ENCODE peak calls at places on chromosome 11, in four cellular contexts. A is A549, B is K562, U is HepG2. V is an unnamed sample.

GRCh38 chr11:122600290-122600689 is 55.2 kb upstream of the UBASH3B start:
- DNase-seq in A (no peak), B (no peak), U (no peak), V (no peak)

GRCh38 chr11:122755409-122755808 is 82.9 kb upstream of the CRTAM start:
- DNase-seq in A (no peak), B (peak; percentile 70), U (no peak), V (no peak)

GRCh38 chr11:47514825-47515647 is 37.9 kb downstream of the CELF1 start:
- DNase-seq in A (peak; percentile 26), B (peak; percentile 40), U (no peak), V (peak; percentile 95)

GRCh38 chr11:10537587-10537986 is 3.4 kb downstream of the RNF141 start:
- DNase-seq in A (no peak), B (no peak), U (no peak), V (no peak)

GRCh38 chr11:76241243-76242000 is 35.1 kb upstream of the WNT11 start:
- DNase-seq in A (no peak), B (no peak), U (no peak), V (no peak)

GRCh38 chr11:1694064-1694845 is 2.7 kb upstream of the KRTAP5-6 start:
- DNase-seq in A (peak; percentile 80), B (peak; percentile 95), U (peak; percentile 53), V (peak; percentile 61)

GRCh38 chr11:28400236-28401100 is 292.3 kb downstream of the METTL15 start:
- DNase-seq in A (peak; percentile 4), B (no peak), U (peak; percentile 3), V (peak; percentile 87)

GRCh38 chr11:48384670-48385069 is 18.4 kb upstream of the OR4C5 start:
- DNase-seq in A (peak; percentile 12), B (peak; percentile 10), U (no peak), V (no peak)

GRCh38 chr11:114621950-114622809 is 26.6 kb upstream of the NXPE4 start:
- DNase-seq in A (no peak), B (no peak), U (no peak), V (no peak)

GRCh38 chr11:71563401-71563800 is 2.0 kb upstream of the KRTAP5-10 start:
- DNase-seq in A (peak; percentile 68), B (peak; percentile 52), U (peak; percentile 58), V (peak; percentile 62)

GRCh38 chr11:134385774-134386565 is 26.1 kb downstream of the B3GAT1 start:
- DNase-seq in A (no peak), B (no peak), U (no peak), V (no peak)

DNA sequence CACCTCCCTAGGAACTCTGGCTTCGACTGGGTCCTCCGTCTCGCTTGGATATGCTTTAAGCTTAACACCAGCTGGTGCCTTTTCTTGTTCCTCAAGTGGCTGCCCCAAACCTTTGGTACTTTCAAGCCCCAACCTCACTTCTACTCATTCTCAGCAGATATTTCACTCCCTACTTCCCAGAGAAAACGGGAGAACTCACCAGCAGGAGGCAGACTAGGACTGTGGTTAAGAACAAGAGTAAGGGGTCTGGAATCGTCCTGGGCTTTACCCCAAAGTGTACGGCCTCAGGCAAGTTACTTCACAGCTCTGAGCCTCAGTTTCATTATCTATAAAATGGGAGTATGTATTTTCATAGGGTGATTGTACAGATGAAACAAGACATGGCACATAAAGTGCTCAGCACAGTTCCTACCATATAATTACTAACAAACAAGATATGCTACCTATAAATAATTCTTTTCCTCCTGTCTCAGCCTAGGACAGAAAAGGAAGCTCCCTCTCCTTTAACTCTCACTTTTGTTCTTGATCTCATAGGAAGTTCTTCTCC is 37.8 kb downstream of the PAMR1 start:
- DNase-seq in A (peak; percentile 48), B (peak; percentile 34), U (peak; percentile 7), V (peak; percentile 82)
- TF ChIP-seq CTCF in A (peak; percentile 60), B (peak; percentile 60), U (peak; percentile 54), V (peak; percentile 62)

GRCh38 chr11:86515297-86516094 is 140.8 kb downstream of the CCDC81 start:
- DNase-seq in A (no peak), B (no peak), U (no peak), V (peak; percentile 91)
- TF ChIP-seq MAZ in A (no peak), B (no peak), U (no peak), V (no peak)

GRCh38 chr11:24513837-24514594 is 17.2 kb downstream of the LUZP2 start:
- DNase-seq in A (no peak), B (no peak), U (no peak), V (no peak)

GRCh38 chr11:24511518-24511917 is 14.7 kb downstream of the LUZP2 start:
- DNase-seq in A (no peak), B (no peak), U (no peak), V (no peak)

DNA sequence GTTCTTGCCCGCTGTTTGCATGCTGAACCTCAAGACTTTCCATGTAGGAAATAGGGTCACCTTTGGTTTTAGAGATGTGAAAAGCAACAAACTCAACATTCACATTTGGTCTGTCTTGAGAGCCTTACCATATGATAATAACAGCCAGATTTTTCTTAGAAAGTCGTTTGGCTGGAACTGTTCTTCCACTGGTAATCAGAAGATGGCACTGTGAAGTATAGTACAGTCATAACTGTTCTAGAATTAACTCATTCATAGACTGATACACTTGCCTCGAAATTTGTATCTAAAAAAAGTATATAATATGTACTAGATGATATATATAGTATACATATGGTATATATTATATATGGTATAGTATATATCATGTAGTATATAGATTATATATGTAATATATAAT is 12.3 kb downstream of the LUZP2 start:
- DNase-seq in A (no peak), B (no peak), U (no peak), V (peak; percentile 41)
- TF ChIP-seq CTCF in A (no peak), B (no peak), U (no peak), V (peak; percentile 57)

GRCh38 chr11:61797263-61797944 is 4.7 kb downstream of the FEN1 start:
- DNase-seq in A (peak; percentile 84), B (no peak), U (peak; percentile 78), V (peak; percentile 88)
- TF ChIP-seq MAZ in A (no peak), B (no peak), U (no peak), V (no peak)

GRCh38 chr11:63769044-63769718 is 606 bp upstream of the ZFTA start:
- DNase-seq in A (no peak), B (peak; percentile 87), U (no peak), V (no peak)

GRCh38 chr11:63769719-63770443 is 1.3 kb upstream of the ZFTA start:
- DNase-seq in A (no peak), B (no peak), U (no peak), V (no peak)

GRCh38 chr11:63766501-63767270 is 1.9 kb downstream of the ZFTA start:
- DNase-seq in A (no peak), B (peak; percentile 36), U (peak; percentile 47), V (no peak)

GRCh38 chr11:63767415-63768231 is 952 bp downstream of the ZFTA start:
- DNase-seq in A (peak; percentile 57), B (peak; percentile 80), U (peak; percentile 49), V (peak; percentile 74)

DNA sequence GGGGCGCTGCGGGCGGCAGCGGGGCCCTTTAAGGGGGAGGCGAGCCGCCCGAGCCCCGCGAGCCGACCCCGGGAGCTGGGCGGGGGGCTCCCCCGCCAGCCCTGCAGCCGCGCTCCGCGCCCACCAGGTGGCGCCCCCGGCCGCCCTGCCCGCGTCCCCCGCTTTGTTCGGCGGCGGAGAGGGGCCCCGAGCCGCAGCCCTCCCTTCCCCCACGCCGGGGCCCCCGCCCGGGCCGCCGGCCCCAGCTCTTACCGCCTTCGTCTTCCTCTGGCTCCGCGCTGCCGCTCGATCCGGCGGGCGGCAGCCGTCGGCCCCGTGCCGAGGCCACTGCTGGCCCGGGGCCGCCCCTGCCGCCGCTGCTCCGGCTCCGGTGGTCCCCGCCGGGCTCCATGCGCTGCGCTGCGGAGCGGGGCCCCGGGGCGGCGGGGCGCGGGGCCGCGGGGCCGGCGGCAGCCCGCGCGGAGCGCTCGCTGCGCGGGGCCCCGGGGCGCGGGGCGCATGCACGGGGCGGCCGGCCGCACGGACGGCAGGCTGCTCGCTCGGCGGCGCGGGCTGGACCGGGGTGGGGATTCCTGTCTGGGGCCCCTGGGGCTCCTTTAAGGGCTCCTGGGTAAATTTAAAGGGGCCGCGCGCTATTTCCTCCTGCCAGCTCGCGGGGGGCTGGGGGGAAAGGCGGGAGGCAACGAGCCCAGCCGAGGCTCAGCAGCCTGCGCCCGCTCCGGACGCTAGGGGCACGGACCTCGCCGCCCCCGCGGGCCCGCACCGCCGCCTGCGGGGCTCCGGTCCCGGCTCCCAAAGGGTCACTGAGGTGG is at the start of gene ZFTA:
- DNase-seq in A (peak; percentile 51), B (peak; percentile 91), U (no peak), V (peak; percentile 37)
- TF ChIP-seq CTCF in A (peak; percentile 95), B (no peak), U (peak; percentile 52), V (peak; percentile 84)

GRCh38 chr11:61914471-61915171 is 2.7 kb downstream of the RAB3IL1 start:
- DNase-seq in A (no peak), B (no peak), U (no peak), V (no peak)

GRCh38 chr11:61911701-61912529 is 5.5 kb downstream of the RAB3IL1 start:
- DNase-seq in A (no peak), B (no peak), U (no peak), V (no peak)

GRCh38 chr11:61912530-61912898 is 4.9 kb downstream of the RAB3IL1 start:
- DNase-seq in A (no peak), B (no peak), U (no peak), V (no peak)

GRCh38 chr11:61912991-61913698 is 4.2 kb downstream of the RAB3IL1 start:
- DNase-seq in A (no peak), B (peak; percentile 13), U (no peak), V (no peak)

GRCh38 chr11:61913699-61914395 is 3.5 kb downstream of the RAB3IL1 start:
- DNase-seq in A (no peak), B (peak; percentile 4), U (no peak), V (no peak)
- TF ChIP-seq MAZ in A (no peak), B (no peak), U (no peak), V (no peak)

V was measured in IMR-90.